ENCODE peak calls at places on chromosome 16, in six cellular contexts. U is A549, T is mammary epithelial cell, G is Peyer's patch, P is heart right ventricle, Y is HAP-1. C is an unnamed sample. For H3K9me3, the result is how much of the 10 kb centered on the place peaks cover.

GRCh38 chr16:88821168-88821850 is 9.6 kb upstream of the APRT start:
- DNase-seq in U (no peak), T (no peak), G (no peak), P (no peak), Y (peak), C (no peak)

GRCh38 chr16:48963901-48964615 is 317.6 kb downstream of the CBLN1 start:
- DNase-seq in U (peak), T (peak), G (no peak), P (no peak), Y (no peak), C (no peak)

GRCh38 chr16:23131436-23131835 is 17.8 kb downstream of the USP31 start:
- DNase-seq in U (no peak), T (no peak), G (no peak), P (no peak), Y (no peak), C (no peak)

GRCh38 chr16:74825016-74825415 is 50.4 kb upstream of the FA2H start:
- DNase-seq in U (no peak), T (no peak), G (no peak), P (no peak), Y (no peak), C (no peak)

GRCh38 chr16:88803264-88803987 is at the start of gene CDT1:
- DNase-seq in U (peak), T (peak), G (peak), P (peak), Y (peak), C (peak)

GRCh38 chr16:71367243-71367976 is 8.9 kb downstream of the CALB2 start:
- DNase-seq in U (peak), T (peak), G (peak), P (no peak), Y (peak), C (no peak)

GRCh38 chr16:2008631-2009301 is 855 bp downstream of the ZNF598 start:
- DNase-seq in U (no peak), T (no peak), G (no peak), P (no peak), Y (peak), C (no peak)

GRCh38 chr16:71542377-71542776 is 16.2 kb downstream of the CHST4 start:
- DNase-seq in U (peak), T (peak), G (peak), P (peak), Y (peak), C (peak)

GRCh38 chr16:79082955-79083354 is 517.6 kb downstream of the MAF start:
- DNase-seq in U (no peak), T (no peak), G (no peak), P (no peak), Y (no peak), C (no peak)

GRCh38 chr16:89034573-89034961 is 57.6 kb upstream of the CBFA2T3 start:
- DNase-seq in U (no peak), T (no peak), G (no peak), P (peak), Y (no peak), C (no peak)

GRCh38 chr16:8541868-8542267 is 48.4 kb downstream of the TMEM114 start:
- DNase-seq in U (no peak), T (no peak), G (no peak), P (no peak), Y (no peak), C (no peak)

GRCh38 chr16:51549836-51550235 is 398.8 kb upstream of the SALL1 start:
- DNase-seq in U (no peak), T (peak), G (no peak), P (no peak), Y (no peak), C (no peak)

GRCh38 chr16:82761858-82762257 is 135.1 kb downstream of the CDH13 start:
- DNase-seq in U (no peak), T (peak), G (no peak), P (no peak), Y (no peak), C (no peak)

GRCh38 chr16:5430598-5430997 is 333.0 kb upstream of the EEF2KMT start:
- DNase-seq in U (no peak), T (no peak), G (no peak), P (no peak), Y (no peak), C (no peak)

GRCh38 chr16:15502041-15502725 is 67.8 kb downstream of the BMERB1 start:
- DNase-seq in U (peak), T (peak), G (no peak), P (no peak), Y (no peak), C (no peak)

GRCh38 chr16:51155199-51155607 is 4.1 kb upstream of the SALL1 start:
- DNase-seq in U (no peak), T (no peak), G (no peak), P (no peak), Y (peak), C (no peak)

GRCh38 chr16:1839554-1839953 is 12.5 kb downstream of the FAHD1 start:
- DNase-seq in U (no peak), T (peak), G (no peak), P (no peak), Y (no peak), C (no peak)

GRCh38 chr16:17497648-17498047 is 26.9 kb upstream of the XYLT1 start:
- DNase-seq in U (no peak), T (no peak), G (no peak), P (no peak), Y (no peak), C (no peak)

GRCh38 chr16:48617711-48618148 is 7.8 kb upstream of the N4BP1 start:
- DNase-seq in U (no peak), T (no peak), G (no peak), P (peak), Y (peak), C (no peak)

GRCh38 chr16:1530349-1530882 is 3.0 kb upstream of the TMEM204 start:
- DNase-seq in U (no peak), T (peak), G (no peak), P (no peak), Y (no peak), C (no peak)

GRCh38 chr16:20611350-20611902 is 35.3 kb upstream of the ACSM2B start:
- DNase-seq in U (no peak), T (no peak), G (no peak), P (peak), Y (no peak), C (no peak)

GRCh38 chr16:29806641-29807425 is 504 bp downstream of the MAZ start:
- DNase-seq in U (peak), T (peak), G (peak), P (peak), Y (peak), C (peak)
- H3K9me3 ChIP-seq in U (under half), T (under half), G (under half), P (under half), Y (under half), C (under half)

GRCh38 chr16:68577352-68577853 is 38.3 kb downstream of the ZFP90 start:
- DNase-seq in U (no peak), T (no peak), G (no peak), P (no peak), Y (no peak), C (no peak)

GRCh38 chr16:68575082-68575481 is 36.0 kb downstream of the ZFP90 start:
- DNase-seq in U (no peak), T (peak), G (no peak), P (no peak), Y (no peak), C (no peak)

GRCh38 chr16:68574479-68574878 is 35.4 kb downstream of the ZFP90 start:
- DNase-seq in U (no peak), T (no peak), G (no peak), P (no peak), Y (no peak), C (no peak)
- H3K9me3 ChIP-seq in U (half or more), T (under half), G (under half), P (half or more), Y (under half), C (under half)

GRCh38 chr16:68826652-68827051 is 16.7 kb upstream of the TANGO6 start:
- DNase-seq in U (no peak), T (no peak), G (no peak), P (no peak), Y (no peak), C (no peak)
- H3K9me3 ChIP-seq in U (under half), T (under half), G (under half), P (under half), Y (under half), C (under half)

DNA sequence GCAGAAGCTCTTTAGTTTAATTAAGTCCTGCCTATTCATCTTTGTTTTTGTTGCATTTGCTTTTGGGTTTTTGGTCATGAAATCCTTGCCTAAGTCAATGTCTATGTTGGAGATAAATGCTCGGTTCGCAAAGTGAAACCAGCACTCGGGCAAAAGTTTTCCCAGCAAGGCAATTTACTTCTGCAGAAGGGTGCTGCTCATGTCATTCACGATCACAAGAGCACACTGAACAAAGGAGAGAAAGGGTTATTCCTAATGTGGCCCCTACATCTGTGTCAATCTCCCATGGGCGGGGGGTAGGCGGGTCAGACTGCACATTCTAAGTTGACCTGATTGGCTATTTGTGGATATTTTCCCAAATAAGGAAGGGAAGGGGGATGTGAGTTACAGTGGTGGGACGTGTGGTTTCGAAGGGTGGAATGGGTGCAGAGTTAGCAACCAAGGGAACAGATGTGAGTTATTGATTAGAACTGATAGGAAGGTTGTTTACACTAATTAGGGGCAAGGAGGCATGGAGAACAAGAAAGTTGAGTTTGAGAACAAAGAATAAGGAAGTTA is 23.0 kb downstream of the ATF7IP2 start:
- DNase-seq in U (peak), T (no peak), G (no peak), P (no peak), Y (no peak), C (no peak)
- H3K9me3 ChIP-seq in U (under half), T (under half), G (under half), P (under half), Y (under half), C (under half)

GRCh38 chr16:35731341-35732040 is 2272.1 kb downstream of the TP53TG3F start:
- DNase-seq in U (no peak), T (no peak), G (no peak), P (no peak), Y (no peak), C (no peak)

GRCh38 chr16:35733278-35733965 is 2274.0 kb downstream of the TP53TG3F start:
- DNase-seq in U (no peak), T (no peak), G (no peak), P (no peak), Y (no peak), C (no peak)

GRCh38 chr16:35733971-35734702 is 2274.7 kb downstream of the TP53TG3F start:
- DNase-seq in U (no peak), T (no peak), G (no peak), P (no peak), Y (no peak), C (no peak)

GRCh38 chr16:35732046-35732810 is 2272.8 kb downstream of the TP53TG3F start:
- DNase-seq in U (no peak), T (no peak), G (no peak), P (no peak), Y (no peak), C (no peak)

GRCh38 chr16:35730251-35730650 is 2270.8 kb downstream of the TP53TG3F start:
- DNase-seq in U (no peak), T (no peak), G (no peak), P (no peak), Y (no peak), C (no peak)
- H3K9me3 ChIP-seq in U (under half), T (under half), G (under half), P (under half), Y (under half), C (under half)

DNA sequence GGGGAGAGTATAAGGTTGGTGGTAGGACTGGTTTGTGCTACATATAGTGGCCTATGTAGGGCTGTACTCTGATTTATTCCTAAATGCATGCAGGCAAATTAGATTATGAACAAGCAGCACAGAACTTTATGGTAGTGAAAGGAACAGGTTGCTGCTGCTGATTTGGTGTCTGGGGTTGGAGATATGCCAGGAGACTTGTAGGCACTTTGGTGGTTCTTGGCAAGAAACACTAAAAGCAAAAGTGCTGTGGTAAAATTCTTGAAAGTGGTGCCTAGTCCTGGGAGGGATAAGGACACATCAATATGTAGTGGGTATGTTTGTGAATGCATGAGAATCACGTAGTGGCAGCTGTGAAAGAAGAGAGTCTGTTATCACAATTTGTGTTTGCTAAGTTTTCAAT is 2126.0 kb downstream of the TP53TG3F start:
- DNase-seq in U (no peak), T (no peak), G (no peak), P (no peak), Y (no peak), C (no peak)
- H3K9me3 ChIP-seq in U (under half), T (under half), G (under half), P (under half), Y (under half), C (under half)

GRCh38 chr16:77467929-77468328 is 33.1 kb upstream of the ADAMTS18 start:
- DNase-seq in U (no peak), T (no peak), G (no peak), P (no peak), Y (no peak), C (no peak)

GRCh38 chr16:77469639-77470038 is 34.8 kb upstream of the ADAMTS18 start:
- DNase-seq in U (no peak), T (no peak), G (no peak), P (no peak), Y (no peak), C (no peak)

GRCh38 chr16:77468831-77469230 is 34.0 kb upstream of the ADAMTS18 start:
- DNase-seq in U (no peak), T (no peak), G (no peak), P (no peak), Y (no peak), C (no peak)

GRCh38 chr16:77470851-77471250 is 36.0 kb upstream of the ADAMTS18 start:
- DNase-seq in U (no peak), T (no peak), G (no peak), P (no peak), Y (no peak), C (no peak)

DNA sequence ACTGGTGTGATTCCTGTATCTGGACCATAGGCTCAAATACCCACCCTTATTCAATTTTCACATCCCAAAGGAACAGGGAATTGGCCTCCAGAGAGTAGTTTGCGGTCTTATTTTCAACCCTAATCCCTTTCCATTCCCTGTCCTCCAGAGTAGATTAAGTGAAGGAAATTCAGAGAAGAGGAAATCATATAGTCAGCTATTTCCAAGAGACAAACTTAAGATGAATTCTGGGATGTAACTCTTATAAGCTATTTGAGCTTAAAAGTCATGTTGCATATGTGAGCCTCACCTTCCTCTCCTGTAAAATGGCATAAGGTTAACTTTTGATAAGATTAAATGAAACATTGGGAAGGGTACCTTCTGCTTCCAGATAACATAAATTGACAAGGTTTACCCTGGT is 37.4 kb upstream of the ADAMTS18 start:
- DNase-seq in U (no peak), T (no peak), G (no peak), P (no peak), Y (no peak), C (no peak)
- H3K9me3 ChIP-seq in U (under half), T (under half), G (under half), P (under half), Y (under half), C (under half)

DNA sequence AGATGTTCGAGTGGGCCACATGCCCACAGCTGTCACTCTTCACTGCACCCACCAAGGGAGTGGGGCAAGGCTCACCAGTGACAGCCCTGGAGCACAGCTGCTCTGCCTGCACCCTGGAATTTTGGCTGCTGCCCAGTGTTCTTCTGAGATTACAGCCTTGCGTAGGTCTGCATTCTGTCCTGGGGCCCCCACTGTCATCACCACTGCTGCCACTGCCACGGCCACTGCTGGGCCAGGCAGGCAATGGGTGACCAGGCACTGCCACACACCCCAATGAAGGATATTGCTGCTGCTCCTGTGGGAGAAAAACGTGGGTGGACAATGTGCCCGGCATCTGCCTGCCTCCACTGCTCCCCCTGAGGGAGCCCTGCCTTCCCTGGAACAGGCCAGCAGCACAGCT is 1717.0 kb downstream of the TP53TG3F start:
- DNase-seq in U (no peak), T (no peak), G (no peak), P (peak), Y (no peak), C (no peak)
- H3K9me3 ChIP-seq in U (under half), T (under half), G (under half), P (under half), Y (under half), C (under half)

GRCh38 chr16:35221482-35222185 is 1762.2 kb downstream of the TP53TG3F start:
- DNase-seq in U (no peak), T (no peak), G (no peak), P (no peak), Y (no peak), C (no peak)
- H3K9me3 ChIP-seq in U (under half), T (under half), G (under half), P (under half), Y (under half), C (under half)

C was measured in CD4-positive, alpha-beta memory T cell.